ENCODE peak calls at places on chromosome 2, in six cellular contexts. T is AG09309, N is SK-N-SH, W is kidney, V is fibroblast of villous mesenchyme, M is cardiac muscle cell. P is an unnamed sample.

GRCh38 chr2:12923907-12924610 is 207.3 kb downstream of the TRIB2 start:
- DNase-seq in V (peak), M (no peak), W (no peak), T (peak), N (no peak), P (peak)

GRCh38 chr2:188089896-188090295 is 201.8 kb upstream of the GULP1 start:
- DNase-seq in W (no peak), V (peak), N (no peak), T (no peak), M (peak), P (peak)

GRCh38 chr2:26068602-26069298 is 34.9 kb downstream of the RAB10 start:
- DNase-seq in T (peak), N (no peak), M (peak), V (peak), W (no peak), P (peak)

GRCh38 chr2:120896126-120896525 is 160.5 kb downstream of the GLI2 start:
- DNase-seq in M (no peak), T (no peak), W (peak), N (no peak), V (no peak), P (no peak)

GRCh38 chr2:237486819-237487448 is at the start of gene MLPH:
- DNase-seq in T (no peak), N (peak), W (peak), V (peak), M (peak), P (no peak)

GRCh38 chr2:167692191-167692590 is 555.2 kb downstream of the STK39 start:
- DNase-seq in M (no peak), W (no peak), N (no peak), T (no peak), V (no peak), P (no peak)

GRCh38 chr2:119721043-119721442 is 38.7 kb upstream of the PTPN4 start:
- DNase-seq in V (no peak), M (no peak), W (no peak), N (no peak), T (no peak), P (no peak)

GRCh38 chr2:84177733-84178132 is 281.3 kb downstream of the SUCLG1 start:
- DNase-seq in T (no peak), N (no peak), V (no peak), M (no peak), W (no peak), P (no peak)

GRCh38 chr2:240466579-240467148 is 31.2 kb downstream of the GPC1 start:
- DNase-seq in N (peak), V (no peak), W (peak), M (no peak), T (no peak), P (no peak)

GRCh38 chr2:232353096-232353495 is 25.5 kb upstream of the ALPP start:
- DNase-seq in V (no peak), N (no peak), W (peak), M (no peak), T (no peak), P (no peak)

DNA sequence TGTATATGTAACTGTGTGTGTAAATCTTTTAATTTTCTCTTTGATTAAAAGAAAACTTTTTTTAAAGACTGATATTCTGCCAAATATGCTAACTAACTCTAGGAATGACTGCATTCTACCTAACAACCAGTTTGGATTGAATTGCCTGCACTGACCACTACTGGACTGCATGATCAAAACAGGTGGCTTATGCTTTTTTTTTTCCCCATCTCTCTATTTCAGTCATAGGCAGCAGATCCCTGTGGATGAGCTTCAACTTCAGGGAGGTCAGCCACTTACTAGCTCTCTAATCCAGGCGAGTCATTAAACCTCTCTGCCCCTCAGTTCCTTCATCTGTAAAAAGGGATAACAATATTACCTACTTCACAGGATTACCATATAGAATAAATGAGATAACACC is 138.6 kb upstream of the SERTAD2 start:
- DNase-seq in W (no peak), M (no peak), T (no peak), V (no peak), N (peak), P (no peak)
- H3K4me3 ChIP-seq in W (no peak), M (no peak), T (no peak), V (no peak), N (no peak), P (no peak)

GRCh38 chr2:105748564-105748963 is 3.9 kb downstream of the NCK2 start:
- DNase-seq in W (no peak), N (no peak), T (no peak), V (no peak), M (no peak), P (no peak)
- TF ChIP-seq CTCF in W (peak), N (no peak), T (no peak), V (peak), M (no peak), P (no peak)

DNA sequence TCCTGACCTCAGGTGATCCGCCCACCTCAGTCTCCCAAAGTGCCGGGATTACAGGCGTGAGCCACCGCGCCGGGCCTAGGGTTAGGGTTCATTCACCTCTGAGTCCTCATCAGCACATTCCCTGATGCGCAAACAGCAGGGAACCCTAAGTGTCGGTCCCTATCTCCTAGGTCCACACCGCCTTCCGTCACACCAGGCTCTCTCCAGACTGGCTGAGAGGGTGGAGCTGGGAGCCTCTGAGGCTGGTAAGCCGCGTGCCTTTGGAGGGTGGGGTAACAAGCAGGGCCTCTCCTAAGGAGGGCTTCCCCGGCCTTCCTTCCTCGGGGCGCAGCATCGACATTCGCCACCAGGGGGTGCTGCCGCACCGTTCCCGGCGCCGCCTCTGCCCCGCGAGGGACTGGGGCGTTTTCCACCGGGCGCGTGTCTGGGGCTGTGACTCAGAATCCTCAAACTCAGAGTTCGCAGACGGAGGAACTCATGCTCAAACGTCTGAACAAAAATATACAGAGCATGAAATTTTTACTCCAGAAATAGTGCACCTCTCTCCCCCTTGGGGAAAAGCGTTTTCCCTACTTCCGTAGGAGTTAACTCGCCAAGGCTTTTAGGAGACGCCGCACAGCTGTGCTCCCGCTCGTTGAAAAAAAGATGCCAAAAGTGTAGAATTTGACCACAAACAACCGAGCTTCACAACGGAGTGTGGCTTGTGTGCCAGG is 63.9 kb upstream of the ASAP2 start:
- DNase-seq in N (peak), M (peak), W (peak), V (peak), T (peak), P (peak)
- H3K4me3 ChIP-seq in N (peak), M (no peak), W (peak), V (peak), T (peak), P (peak)

GRCh38 chr2:172105715-172106124 is 3.0 kb upstream of the DLX2 start:
- DNase-seq in V (no peak), W (no peak), M (no peak), T (no peak), N (peak), P (no peak)

GRCh38 chr2:172102858-172103359 is at the start of gene DLX2:
- DNase-seq in T (no peak), M (peak), N (peak), W (peak), V (peak), P (peak)

GRCh38 chr2:172101707-172102158 is 967 bp downstream of the DLX2 start:
- DNase-seq in M (no peak), N (peak), T (no peak), V (no peak), W (peak), P (no peak)

GRCh38 chr2:172102159-172102857 is 392 bp downstream of the DLX2 start:
- DNase-seq in N (no peak), M (no peak), W (peak), T (no peak), V (peak), P (peak)

DNA sequence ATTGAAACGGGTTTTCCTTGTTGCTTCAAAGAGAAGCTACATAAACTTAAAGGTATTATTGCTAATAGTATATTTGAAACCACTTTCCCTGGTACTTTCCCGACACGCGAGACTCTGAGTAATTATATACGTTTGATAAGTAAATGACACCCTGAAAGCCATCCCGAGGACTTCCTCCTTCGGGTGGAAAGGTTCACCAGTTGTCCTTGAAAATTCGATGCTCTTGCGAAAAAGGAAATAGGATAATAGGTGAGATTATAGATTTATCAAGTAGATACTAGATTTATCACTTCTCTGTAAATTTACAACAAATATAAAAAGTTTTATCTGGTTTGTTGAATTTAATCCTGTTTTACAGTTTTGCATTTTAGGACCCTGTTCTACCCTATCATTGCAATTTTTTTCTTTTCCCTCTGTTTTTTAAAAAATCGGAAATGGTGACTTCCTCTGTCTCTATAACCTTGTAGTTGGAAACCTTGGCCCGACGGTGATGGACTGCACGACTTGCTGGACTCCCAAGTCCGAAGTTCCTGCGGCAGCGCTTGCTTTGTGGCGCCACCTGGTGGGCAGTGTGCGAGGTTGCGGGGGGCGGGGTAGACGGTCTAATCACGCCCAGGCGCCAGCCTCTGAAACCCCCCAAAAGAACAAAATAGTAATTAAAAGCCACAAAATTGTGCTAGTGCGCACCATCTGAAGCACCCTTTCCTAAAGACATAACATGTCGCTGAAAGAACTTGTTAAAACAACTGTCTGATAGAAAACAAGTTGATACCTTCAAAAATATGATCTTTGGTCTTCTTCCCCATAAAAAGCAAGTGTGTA is 982 bp upstream of the DLX2 start:
- DNase-seq in N (peak), W (peak), M (peak), V (peak), T (no peak), P (peak)
- TF ChIP-seq CTCF in N (peak), W (peak), M (peak), V (peak), T (peak), P (peak)

GRCh38 chr2:45643095-45643494 is 8.4 kb upstream of the PRKCE start:
- DNase-seq in M (no peak), N (no peak), V (peak), T (no peak), W (no peak), P (no peak)
- H3K4me3 ChIP-seq in M (peak), N (peak), V (peak), T (peak), W (peak), P (peak)

GRCh38 chr2:129923265-129924141 is 56.0 kb upstream of the RAB6C start:
- DNase-seq in M (peak), W (no peak), V (peak), T (no peak), N (peak), P (peak)
- TF ChIP-seq CTCF in M (peak), W (peak), V (peak), T (peak), N (peak), P (peak)

P was measured in AG10803.